ENCODE peak calls at places on chromosomes 6 and 20, in ten cellular contexts. W is AG04449, I is fibroblast of lung, K is skeletal muscle cell, N is small intestine, O is Peyer's patch, A is H1, M is MM.1S, R is sigmoid colon, P is Karpas-422. Q is an unnamed sample.
A peak's percentile ranks its signal among the peaks of the same experiment; 100 is the strongest.

GRCh38 chr6:89527634-89528033 is 94.7 kb downstream of the ANKRD6 start:
- DNase-seq in O (no peak), P (no peak), W (no peak), R (no peak), K (no peak), A (no peak), N (no peak), M (no peak), I (no peak), Q (no peak)

GRCh38 chr6:105601541-105602174 is 198.8 kb upstream of the PREP start:
- DNase-seq in P (no peak), M (peak; percentile 75), K (peak; percentile 100), W (peak; percentile 76), N (no peak), I (peak; percentile 98), A (no peak), O (no peak), R (peak; percentile 89), Q (peak; percentile 94)

GRCh38 chr6:113779656-113780055 is 77.5 kb upstream of the MARCKS start:
- DNase-seq in R (no peak), W (no peak), A (no peak), O (no peak), N (no peak), M (no peak), I (no peak), K (no peak), P (no peak), Q (no peak)

GRCh38 chr6:13573669-13574110 is 711 bp upstream of the SIRT5 start:
- DNase-seq in A (no peak), M (no peak), N (peak; percentile 52), R (peak; percentile 68), O (peak; percentile 56), I (peak; percentile 52), W (no peak), K (no peak), P (no peak), Q (peak; percentile 33)

GRCh38 chr6:43368517-43369160 is 808 bp downstream of the ZNF318 start:
- DNase-seq in O (peak; percentile 63), N (peak; percentile 55), W (no peak), I (peak; percentile 40), M (peak; percentile 23), P (peak; percentile 64), K (no peak), R (peak; percentile 73), A (no peak), Q (peak; percentile 22)

GRCh38 chr6:107418118-107418517 is 41.2 kb downstream of the PDSS2 start:
- DNase-seq in M (peak; percentile 26), K (no peak), A (no peak), N (peak; percentile 5), I (no peak), P (peak; percentile 75), O (no peak), W (no peak), R (no peak), Q (peak; percentile 31)

GRCh38 chr6:132456700-132457143 is 55.4 kb upstream of the MOXD1 start:
- DNase-seq in O (no peak), A (no peak), N (no peak), K (peak; percentile 11), P (no peak), M (peak; percentile 73), W (no peak), I (no peak), R (peak; percentile 68), Q (no peak)

GRCh38 chr6:144878577-144878976 is 593.4 kb downstream of the UTRN start:
- DNase-seq in P (no peak), A (no peak), R (no peak), O (no peak), M (no peak), W (no peak), K (no peak), N (no peak), I (no peak), Q (no peak)

GRCh38 chr6:154276810-154277577 is 79.6 kb downstream of the IPCEF1 start:
- DNase-seq in O (no peak), W (no peak), R (no peak), N (peak; percentile 39), A (no peak), K (no peak), M (peak; percentile 34), I (peak; percentile 46), P (peak; percentile 63), Q (no peak)

GRCh38 chr6:114939630-114940029 is 596.8 kb upstream of the HS3ST5 start:
- DNase-seq in K (no peak), W (no peak), N (no peak), I (no peak), P (no peak), A (no peak), M (no peak), R (no peak), O (no peak), Q (no peak)

GRCh38 chr6:114936060-114936459 is 593.2 kb upstream of the HS3ST5 start:
- DNase-seq in W (no peak), A (no peak), K (no peak), R (no peak), I (no peak), N (no peak), M (no peak), P (no peak), O (no peak), Q (no peak)

GRCh38 chr6:114934079-114934478 is 591.3 kb upstream of the HS3ST5 start:
- DNase-seq in O (no peak), W (no peak), P (no peak), N (no peak), R (no peak), M (no peak), I (no peak), K (no peak), A (no peak), Q (no peak)
- H3K4me3 ChIP-seq in O (no peak overlapping the region), W (no peak overlapping the region), P (no peak overlapping the region), N (no peak overlapping the region), R (no peak overlapping the region), M (no peak overlapping the region), I (no peak overlapping the region), K (no peak overlapping the region), A (no peak overlapping the region), Q (no peak overlapping the region)

DNA sequence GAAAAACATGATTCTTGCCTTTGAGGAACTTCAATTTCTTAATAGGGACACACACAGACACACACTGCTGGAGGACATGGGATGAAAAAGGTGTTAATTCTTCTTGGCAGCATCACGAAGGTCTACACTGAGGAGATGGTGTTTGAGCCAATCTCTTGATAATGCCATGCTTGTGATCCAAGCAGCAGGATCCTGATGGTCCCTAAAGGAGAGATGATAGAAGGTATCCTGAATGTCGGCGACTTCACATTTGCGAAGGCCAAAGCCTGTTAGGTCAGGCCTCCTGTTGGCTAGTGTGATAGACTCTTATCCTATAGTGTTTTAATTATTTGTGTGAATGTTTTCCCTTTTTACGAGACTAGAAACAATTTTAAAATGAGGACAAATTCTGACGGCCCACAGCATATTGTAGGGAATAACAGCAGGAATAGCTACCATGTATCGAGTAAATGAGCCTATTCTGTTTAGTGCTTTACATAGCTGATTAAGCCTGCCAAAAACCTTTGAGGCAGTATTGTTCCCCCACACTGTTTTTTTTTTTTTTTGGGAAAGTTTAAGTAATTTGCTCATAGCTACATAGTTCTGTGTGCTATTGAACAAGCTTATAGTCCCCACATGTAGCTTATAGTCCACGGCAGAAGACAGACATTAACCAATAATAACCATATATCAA is 15.3 kb upstream of the TFB1M start:
- DNase-seq in P (no peak), K (no peak), W (no peak), R (no peak), M (no peak), A (no peak), O (no peak), I (no peak), N (no peak), Q (no peak)
- H3K4me3 ChIP-seq in P (no peak overlapping the region), K (no peak overlapping the region), W (no peak overlapping the region), R (no peak overlapping the region), M (no peak overlapping the region), A (no peak overlapping the region), O (no peak overlapping the region), I (no peak overlapping the region), N (no peak overlapping the region), Q (no peak overlapping the region)

DNA sequence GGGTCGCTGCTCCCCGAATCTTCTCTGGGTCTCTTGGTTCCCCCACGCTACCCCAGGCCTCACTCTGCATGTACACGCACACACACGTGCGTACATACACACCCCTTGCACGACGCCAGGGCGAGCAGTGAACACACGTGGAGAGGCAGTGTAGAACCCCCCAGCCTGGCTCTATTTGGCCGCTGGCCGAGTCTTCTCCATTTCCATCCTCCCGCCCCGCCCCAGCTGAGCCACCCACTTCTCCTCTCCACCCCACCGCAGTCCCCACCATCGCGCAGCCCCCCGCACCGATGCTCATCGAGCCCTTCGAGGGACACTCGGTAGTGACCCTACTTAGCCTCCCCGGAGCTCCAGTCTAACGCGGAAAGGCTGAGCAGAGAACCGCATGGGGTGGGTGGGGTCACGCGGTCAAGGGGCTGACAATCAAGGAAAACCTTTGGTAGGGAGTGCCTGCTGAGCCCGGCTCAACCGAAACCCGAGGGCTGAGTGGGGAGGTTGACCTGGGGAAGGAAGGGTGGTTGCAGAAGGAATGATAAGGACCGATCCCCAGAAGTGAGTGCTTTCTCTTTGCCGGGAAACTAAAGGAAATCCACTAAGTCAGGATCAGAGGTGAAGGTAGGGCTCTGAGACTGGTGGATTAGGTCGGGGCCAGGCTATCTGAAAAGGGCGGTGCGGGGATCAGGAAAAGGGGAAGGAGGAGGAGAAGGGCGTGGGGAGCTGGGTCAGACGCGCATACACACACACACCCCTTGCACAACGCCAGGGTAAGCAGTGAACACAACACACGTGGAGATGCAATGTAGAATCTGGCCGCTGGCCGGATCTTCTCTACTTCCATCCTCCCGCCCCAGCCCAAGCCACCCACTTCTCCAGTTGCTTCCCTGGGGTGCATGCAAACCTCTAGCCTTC is 49.8 kb downstream of the CPXM1 start:
- DNase-seq in A (no peak), K (no peak), O (peak; percentile 57), P (peak; percentile 89), M (no peak), N (peak; percentile 29), R (peak; percentile 86), W (no peak), I (peak; percentile 6), Q (peak; percentile 12)
- H3K4me3 ChIP-seq in A (peak overlapping the region; percentile 18), K (no peak overlapping the region), O (peak overlapping the region; percentile 49), P (peak overlapping the region; percentile 52), M (no peak overlapping the region), N (no peak overlapping the region), R (no peak overlapping the region), W (peak overlapping the region; percentile 20), I (no peak overlapping the region), Q (no peak overlapping the region)

DNA sequence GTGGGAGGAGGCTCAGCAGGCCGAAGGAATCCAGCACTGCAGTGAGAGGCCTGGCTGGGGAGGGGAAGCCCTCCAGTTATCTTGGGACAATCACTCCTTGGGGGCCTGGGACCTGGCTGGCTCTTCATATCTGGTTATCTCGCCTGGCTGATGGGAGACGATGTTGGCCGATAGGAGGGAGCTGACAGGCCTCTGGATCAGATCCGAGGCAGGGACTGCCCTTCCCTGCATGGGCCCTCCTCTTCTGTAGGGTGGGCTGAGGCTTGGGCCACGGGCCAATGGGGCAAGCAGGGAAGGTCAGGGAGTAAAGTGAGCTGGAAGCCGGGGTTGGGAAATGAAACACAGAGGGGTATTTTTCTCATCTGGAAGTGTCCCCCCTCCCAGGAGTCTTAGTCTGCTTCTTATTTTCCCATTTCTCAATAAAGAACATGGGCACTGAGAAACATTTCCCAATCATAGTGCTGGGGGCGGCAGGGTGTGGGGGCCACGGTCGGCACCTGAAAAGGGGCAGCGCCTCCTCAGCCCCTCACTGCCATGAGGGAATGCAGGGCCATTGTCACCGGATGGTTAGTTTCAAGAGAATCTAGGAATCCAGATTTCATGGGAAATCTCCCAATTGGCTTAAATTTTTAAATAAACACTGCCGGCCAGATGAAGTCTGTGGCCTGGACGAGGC is 25.3 kb downstream of the MANBAL start:
- DNase-seq in K (no peak), N (no peak), W (no peak), O (peak; percentile 49), R (peak; percentile 85), A (no peak), I (no peak), M (no peak), P (no peak), Q (no peak)
- H3K4me3 ChIP-seq in K (no peak overlapping the region), N (no peak overlapping the region), W (no peak overlapping the region), O (no peak overlapping the region), R (no peak overlapping the region), A (no peak overlapping the region), I (no peak overlapping the region), M (no peak overlapping the region), P (no peak overlapping the region), Q (no peak overlapping the region)

Q was measured in brain microvascular endothelial cell.